ENCODE peak calls at places on chromosomes 3 and 15, in eight cellular contexts. C, H, X, W, B, M, O and G are unnamed samples.

GRCh38 chr15:63089260-63090043 is 32.2 kb upstream of the LACTB start:
- DNase-seq in H (no peak), W (no peak), C (peak), B (no peak), M (no peak), X (peak), O (peak), G (no peak)

GRCh38 chr15:62638220-62638619 is 404.3 kb upstream of the TPM1 start:
- DNase-seq in W (no peak), O (no peak), B (no peak), H (no peak), X (no peak), C (no peak), M (no peak), G (no peak)

GRCh38 chr15:58484794-58485600 is 53.2 kb downstream of the LIPC start:
- DNase-seq in M (peak), H (no peak), C (no peak), W (no peak), X (no peak), O (no peak), B (peak), G (no peak)

GRCh38 chr15:62287066-62287857 is 122.2 kb upstream of the C2CD4B start:
- DNase-seq in X (peak), M (no peak), C (no peak), W (no peak), H (no peak), O (no peak), B (no peak), G (no peak)

GRCh38 chr3:73226026-73226425 is 164.6 kb downstream of the EBLN2 start:
- DNase-seq in O (no peak), X (no peak), H (no peak), B (no peak), W (no peak), C (no peak), M (no peak), G (no peak)

GRCh38 chr3:45035441-45036301 is 9.6 kb downstream of the CLEC3B start:
- DNase-seq in B (no peak), X (peak), M (peak), O (peak), W (no peak), H (peak), C (peak), G (no peak)

GRCh38 chr3:177569823-177570657 is 372.8 kb upstream of the TBL1XR1 start:
- DNase-seq in C (no peak), B (no peak), X (peak), M (no peak), O (no peak), H (no peak), W (no peak), G (no peak)

GRCh38 chr15:70628542-70628941 is 134.8 kb downstream of the UACA start:
- DNase-seq in B (no peak), C (no peak), O (no peak), X (no peak), W (no peak), M (no peak), H (no peak), G (no peak)

GRCh38 chr3:49724586-49724985 is 835 bp upstream of the GMPPB start:
- DNase-seq in O (peak), C (peak), W (no peak), M (no peak), X (peak), B (no peak), H (peak), G (no peak)

GRCh38 chr3:182212479-182213076 is 500.9 kb downstream of the SOX2 start:
- DNase-seq in H (no peak), C (no peak), B (no peak), M (peak), X (peak), W (no peak), O (peak), G (no peak)